ENCODE peak calls at places on chromosomes 5 and 9, in six cellular contexts. C is Peyer's patch, J is stomach, I is breast epithelium, K is PC-9, N is adrenal gland. G is an unnamed sample.

GRCh38 chr5:11903614-11904269 is 504 bp downstream of the CTNND2 start:
- DNase-seq in N (no peak), K (no peak), C (no peak), I (no peak), J (no peak), G (peak)

GRCh38 chr9:124286292-124286931 is 28.7 kb downstream of the NEK6 start:
- DNase-seq in K (peak), N (no peak), I (no peak), J (peak), C (peak), G (no peak)

GRCh38 chr5:66207800-66208561 is 63.9 kb downstream of the SREK1 start:
- DNase-seq in K (no peak), N (no peak), C (no peak), I (no peak), J (no peak), G (peak)

GRCh38 chr9:93216072-93216364 is 32.1 kb downstream of the WNK2 start:
- DNase-seq in C (no peak), J (no peak), N (no peak), K (no peak), I (no peak), G (no peak)

GRCh38 chr5:176608937-176609723 is 826 bp downstream of the GPRIN1 start:
- DNase-seq in K (no peak), N (no peak), I (no peak), C (no peak), J (no peak), G (no peak)

GRCh38 chr9:20405086-20405485 is 217.2 kb downstream of the MLLT3 start:
- DNase-seq in K (no peak), J (no peak), N (no peak), C (no peak), I (no peak), G (no peak)

GRCh38 chr5:175485631-175486030 is 7.3 kb downstream of the SFXN1 start:
- DNase-seq in I (no peak), J (no peak), N (no peak), K (no peak), C (no peak), G (no peak)

GRCh38 chr9:121529237-121529987 is 29.8 kb upstream of the GGTA1 start:
- DNase-seq in N (peak), J (peak), K (peak), C (peak), I (peak), G (peak)

GRCh38 chr9:121556580-121556979 is 56.9 kb upstream of the GGTA1 start:
- DNase-seq in J (peak), N (peak), I (peak), K (peak), C (no peak), G (peak)

GRCh38 chr5:118022062-118022461 is 966.3 kb downstream of the DTWD2 start:
- DNase-seq in N (no peak), J (no peak), C (no peak), I (no peak), K (no peak), G (no peak)

GRCh38 chr5:137488974-137489373 is 10.2 kb downstream of the SPOCK1 start:
- DNase-seq in C (no peak), K (no peak), N (no peak), J (no peak), I (no peak), G (no peak)

GRCh38 chr5:132681476-132681831 is 7.7 kb downstream of the IL4 start:
- DNase-seq in C (no peak), J (no peak), I (no peak), K (no peak), N (no peak), G (no peak)

GRCh38 chr5:40960027-40960426 is 50.7 kb downstream of the C7 start:
- DNase-seq in J (no peak), C (no peak), N (no peak), I (no peak), K (no peak), G (no peak)

GRCh38 chr9:76456202-76456926 is 2.6 kb upstream of the GCNT1 start:
- DNase-seq in C (peak), J (peak), I (no peak), N (no peak), K (peak), G (peak)

GRCh38 chr9:131677445-131678180 is 62.3 kb downstream of the RAPGEF1 start:
- DNase-seq in N (no peak), J (no peak), I (no peak), C (peak), K (no peak), G (peak)

GRCh38 chr9:88476491-88477271 is 58.3 kb upstream of the NXNL2 start:
- DNase-seq in J (no peak), C (no peak), N (no peak), K (no peak), I (no peak), G (no peak)

GRCh38 chr5:155193483-155194107 is 180.0 kb downstream of the KIF4B start:
- DNase-seq in I (no peak), C (no peak), J (no peak), N (no peak), K (no peak), G (no peak)

GRCh38 chr9:91809581-91810285 is 140.3 kb downstream of the ROR2 start:
- DNase-seq in C (no peak), N (peak), J (no peak), I (no peak), K (no peak), G (peak)

GRCh38 chr5:16582081-16582480 is 34.7 kb downstream of the RETREG1 start:
- DNase-seq in C (no peak), N (no peak), K (no peak), J (no peak), I (no peak), G (peak)

GRCh38 chr5:126965061-126965475 is 65.3 kb downstream of the MARCHF3 start:
- DNase-seq in K (no peak), I (no peak), C (no peak), J (no peak), N (no peak), G (peak)

GRCh38 chr9:137679249-137679648 is 60.4 kb downstream of the EHMT1 start:
- DNase-seq in K (no peak), C (peak), J (no peak), I (no peak), N (no peak), G (no peak)

GRCh38 chr5:143386725-143387124 is 16.8 kb downstream of the NR3C1 start:
- DNase-seq in J (no peak), K (no peak), I (no peak), C (no peak), N (no peak), G (no peak)

GRCh38 chr5:20654033-20654432 is 666.0 kb upstream of the CDH18 start:
- DNase-seq in J (no peak), N (no peak), K (no peak), C (no peak), I (no peak), G (no peak)

GRCh38 chr5:176814836-176815438 is 4.6 kb downstream of the UNC5A start:
- DNase-seq in K (no peak), I (no peak), N (no peak), J (no peak), C (no peak), G (no peak)

GRCh38 chr5:53246042-53246836 is 136.7 kb upstream of the MOCS2 start:
- DNase-seq in C (no peak), K (peak), I (no peak), J (no peak), N (no peak), G (peak)

GRCh38 chr5:111142932-111143331 is 50.8 kb downstream of the WDR36 start:
- DNase-seq in C (no peak), K (no peak), I (no peak), N (no peak), J (no peak), G (no peak)
- TF ChIP-seq CTCF in C (no peak), K (no peak), I (no peak), N (no peak), J (no peak), G (no peak)

DNA sequence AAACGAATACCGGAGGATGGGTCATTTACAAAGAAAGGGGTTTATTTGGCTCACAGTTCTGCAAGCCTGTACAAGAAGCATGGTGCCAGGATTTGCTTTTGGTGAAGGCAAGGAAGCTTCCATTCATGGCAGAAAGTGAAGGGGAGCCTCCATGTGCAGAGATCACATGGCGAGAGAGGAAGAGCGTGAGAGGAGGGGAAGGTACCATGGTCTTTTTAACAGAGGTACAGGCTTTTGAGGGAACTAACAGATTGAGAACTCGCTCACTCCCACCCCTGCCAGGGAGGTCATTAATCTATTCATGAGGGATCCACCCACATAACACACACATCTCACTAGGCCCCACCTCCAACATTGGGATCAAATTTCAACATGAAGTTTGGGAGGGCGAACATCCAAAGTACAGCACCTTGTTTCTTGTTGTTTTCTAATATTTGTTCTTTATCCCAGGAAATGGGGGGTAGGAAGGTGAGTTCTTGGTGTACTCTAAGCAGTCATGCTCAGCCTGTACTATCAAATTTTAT is 18.5 kb downstream of the TMC1 start:
- DNase-seq in C (no peak), K (no peak), I (no peak), J (no peak), N (no peak), G (peak)
- H3K27ac ChIP-seq in C (no peak), K (peak), I (peak), J (no peak), N (no peak), G (peak)

GRCh38 chr5:36214434-36214833 is 27.3 kb downstream of the NADK2 start:
- DNase-seq in K (no peak), C (no peak), N (no peak), J (no peak), I (no peak), G (no peak)
- TF ChIP-seq CTCF in K (peak), C (no peak), N (no peak), J (no peak), I (no peak), G (no peak)

GRCh38 chr5:38809388-38810359 is 36.1 kb upstream of the OSMR start:
- DNase-seq in N (peak), K (peak), C (peak), I (peak), J (peak), G (peak)
- H3K27ac ChIP-seq in N (peak), K (no peak), C (peak), I (peak), J (peak), G (no peak)

GRCh38 chr9:78109075-78109474 is 77.5 kb upstream of the GNAQ start:
- DNase-seq in N (no peak), J (no peak), C (no peak), K (no peak), I (no peak), G (no peak)
- TF ChIP-seq CTCF in N (no peak), J (no peak), C (no peak), K (no peak), I (no peak), G (no peak)

DNA sequence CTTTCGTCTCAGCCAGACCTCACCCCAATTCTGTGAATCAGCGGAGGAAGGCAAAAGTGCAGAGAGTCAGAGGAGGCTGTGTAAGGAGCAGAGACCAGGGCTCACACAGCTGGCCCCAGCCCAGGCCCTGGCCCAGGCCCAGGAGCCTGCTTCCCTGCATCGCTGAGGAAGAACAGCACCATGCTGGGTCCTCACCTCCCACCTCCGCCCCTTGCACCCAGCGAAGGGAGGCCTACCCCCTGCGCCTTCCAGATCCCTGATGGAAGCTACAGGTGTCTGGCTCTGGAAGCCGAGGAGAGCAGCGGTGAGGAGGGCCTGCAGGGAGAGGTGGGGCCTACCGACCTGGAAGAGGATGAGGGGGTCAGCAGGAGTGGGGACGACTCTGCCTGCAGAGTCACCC is 22.3 kb upstream of the SYNPO start:
- DNase-seq in N (no peak), J (peak), K (no peak), C (no peak), I (no peak), G (no peak)
- H3K27ac ChIP-seq in N (peak), J (peak), K (no peak), C (peak), I (peak), G (no peak)